ENCODE peak calls at places on chromosomes 1 and 21, in ten cellular contexts. B is Peyer's patch; X is heart right ventricle; J is transverse colon; H is PC-3; I is ovary; D is hepatocyte; R is colonic mucosa; G is GM12878; K is CD8-positive, alpha-beta T cell. L is an unnamed sample. For H3K4me1 and H3K27me3, the result is how much of the 10 kb centered on the place peaks cover.

GRCh38 chr1:156641761-156642264 is at the start of gene BCAN:
- DNase-seq in B (no peak), X (no peak), J (no peak), H (no peak), I (no peak), D (peak), R (no peak), G (no peak), K (no peak), L (no peak)

GRCh38 chr21:14988760-14989159 is 76.0 kb downstream of the NRIP1 start:
- DNase-seq in B (no peak), X (no peak), J (no peak), H (peak), I (no peak), D (no peak), R (no peak), G (no peak), K (no peak), L (no peak)

GRCh38 chr1:63643926-63644325 is 50.7 kb downstream of the PGM1 start:
- DNase-seq in B (no peak), X (peak), J (no peak), H (no peak), I (no peak), D (no peak), R (peak), G (no peak), K (no peak), L (peak)

GRCh38 chr1:8712413-8713229 is 104.8 kb downstream of the RERE start:
- DNase-seq in B (no peak), X (no peak), J (no peak), H (peak), I (no peak), D (peak), R (no peak), G (no peak), K (no peak), L (no peak)

GRCh38 chr1:7420098-7420445 is 351.0 kb upstream of the VAMP3 start:
- DNase-seq in B (peak), X (no peak), J (no peak), H (no peak), I (peak), D (no peak), R (no peak), G (no peak), K (no peak), L (no peak)

GRCh38 chr21:29717659-29718058 is 222.1 kb downstream of the GRIK1 start:
- DNase-seq in B (no peak), X (no peak), J (no peak), H (no peak), I (no peak), D (no peak), R (no peak), G (no peak), K (no peak), L (no peak)

GRCh38 chr1:45084562-45084961 is 72.5 kb downstream of the UROD start:
- DNase-seq in B (no peak), X (no peak), J (no peak), H (no peak), I (no peak), D (no peak), R (no peak), G (no peak), K (no peak), L (no peak)

GRCh38 chr1:180188679-180189175 is 34.1 kb downstream of the QSOX1 start:
- DNase-seq in B (no peak), X (no peak), J (no peak), H (no peak), I (no peak), D (no peak), R (no peak), G (no peak), K (no peak), L (no peak)

GRCh38 chr1:11350265-11350664 is 77.3 kb downstream of the UBIAD1 start:
- DNase-seq in B (no peak), X (no peak), J (no peak), H (no peak), I (no peak), D (no peak), R (peak), G (no peak), K (no peak), L (no peak)

GRCh38 chr1:112674440-112674985 is at the start of gene MOV10:
- DNase-seq in B (peak), X (peak), J (peak), H (peak), I (peak), D (peak), R (peak), G (peak), K (peak), L (peak)

GRCh38 chr1:30407030-30407861 is 316.1 kb downstream of the MATN1 start:
- DNase-seq in B (peak), X (no peak), J (no peak), H (no peak), I (peak), D (no peak), R (peak), G (no peak), K (peak), L (no peak)

GRCh38 chr1:60173729-60174128 is 100.2 kb upstream of the C1orf87 start:
- DNase-seq in B (no peak), X (no peak), J (no peak), H (no peak), I (no peak), D (no peak), R (no peak), G (no peak), K (no peak), L (no peak)

GRCh38 chr1:155974208-155975165 is 3.9 kb downstream of the ARHGEF2 start:
- DNase-seq in B (no peak), X (no peak), J (no peak), H (no peak), I (no peak), D (no peak), R (no peak), G (no peak), K (no peak), L (no peak)

GRCh38 chr1:186710696-186711095 is 30.5 kb upstream of the PTGS2 start:
- DNase-seq in B (no peak), X (no peak), J (no peak), H (no peak), I (no peak), D (no peak), R (no peak), G (no peak), K (no peak), L (no peak)

GRCh38 chr1:205811660-205812059 is 1.3 kb downstream of the SLC41A1 start:
- DNase-seq in B (no peak), X (peak), J (no peak), H (no peak), I (peak), D (peak), R (no peak), G (no peak), K (no peak), L (peak)
- H3K4me3 ChIP-seq in B (peak), X (peak), J (peak), H (peak), I (peak), D (no peak), R (peak), G (no peak), K (peak), L (peak)

GRCh38 chr1:205537386-205538018 is 33.0 kb downstream of the CDK18 start:
- DNase-seq in B (no peak), X (no peak), J (peak), H (peak), I (no peak), D (no peak), R (peak), G (no peak), K (no peak), L (no peak)

GRCh38 chr1:205538211-205538840 is 33.9 kb downstream of the CDK18 start:
- DNase-seq in B (peak), X (no peak), J (peak), H (peak), I (no peak), D (no peak), R (peak), G (no peak), K (no peak), L (no peak)

GRCh38 chr1:205535096-205535495 is 30.6 kb downstream of the CDK18 start:
- DNase-seq in B (peak), X (no peak), J (peak), H (no peak), I (no peak), D (no peak), R (no peak), G (no peak), K (no peak), L (no peak)

GRCh38 chr1:205535866-205536758 is 31.6 kb downstream of the CDK18 start:
- DNase-seq in B (peak), X (no peak), J (peak), H (no peak), I (no peak), D (no peak), R (peak), G (no peak), K (no peak), L (no peak)

GRCh38 chr1:205536759-205537361 is 32.4 kb downstream of the CDK18 start:
- DNase-seq in B (peak), X (no peak), J (peak), H (peak), I (no peak), D (no peak), R (peak), G (no peak), K (no peak), L (no peak)
- H3K4me1 ChIP-seq in B (under half), X (under half), J (under half), H (under half), I (under half), D (under half), R (under half), G (under half), K (under half), L (under half)

GRCh38 chr1:14474856-14475255 is 123.6 kb upstream of the KAZN start:
- DNase-seq in B (no peak), X (no peak), J (no peak), H (no peak), I (no peak), D (no peak), R (no peak), G (no peak), K (no peak), L (no peak)
- H3K27me3 ChIP-seq in B (under half), X (under half), J (under half), H (under half), I (under half), D (under half), R (under half), G (under half), K (under half), L (under half)

GRCh38 chr1:236144446-236145150 is 2.3 kb downstream of the GPR137B start:
- DNase-seq in B (no peak), X (no peak), J (no peak), H (no peak), I (no peak), D (no peak), R (no peak), G (no peak), K (no peak), L (no peak)
- H3K4me3 ChIP-seq in B (peak), X (peak), J (peak), H (peak), I (no peak), D (no peak), R (no peak), G (peak), K (no peak), L (no peak)

GRCh38 chr1:43934986-43935324 is 1.4 kb downstream of the ARTN start:
- DNase-seq in B (no peak), X (no peak), J (no peak), H (no peak), I (no peak), D (no peak), R (no peak), G (no peak), K (no peak), L (no peak)

GRCh38 chr1:43935711-43936427 is 2.3 kb downstream of the ARTN start:
- DNase-seq in B (no peak), X (no peak), J (peak), H (peak), I (no peak), D (peak), R (peak), G (no peak), K (no peak), L (no peak)

GRCh38 chr1:43937179-43937865 is 3.7 kb downstream of the ARTN start:
- DNase-seq in B (no peak), X (no peak), J (no peak), H (peak), I (no peak), D (no peak), R (no peak), G (no peak), K (no peak), L (no peak)

GRCh38 chr1:43938383-43938782 is 4.8 kb downstream of the ARTN start:
- DNase-seq in B (no peak), X (no peak), J (no peak), H (no peak), I (no peak), D (no peak), R (no peak), G (no peak), K (no peak), L (no peak)

GRCh38 chr1:43936470-43937151 is 3.0 kb downstream of the ARTN start:
- DNase-seq in B (no peak), X (no peak), J (peak), H (peak), I (no peak), D (peak), R (peak), G (no peak), K (no peak), L (no peak)
- H3K4me1 ChIP-seq in B (under half), X (under half), J (under half), H (under half), I (under half), D (under half), R (under half), G (under half), K (under half), L (under half)